ENCODE peak calls at places on chromosome 10, in seven cellular contexts. F, W, S, E, L, K and U are unnamed samples.

GRCh38 chr10:80365510-80365909 is 8.9 kb downstream of the DYDC2 start:
- DNase-seq in F (no peak), W (no peak), S (no peak), E (no peak), L (no peak), K (no peak), U (no peak)

GRCh38 chr10:94076325-94076841 is 82.7 kb downstream of the PLCE1 start:
- DNase-seq in F (no peak), W (no peak), S (no peak), E (no peak), L (no peak), K (no peak), U (no peak)

GRCh38 chr10:69638642-69639041 is 8.6 kb downstream of the FAM241B start:
- DNase-seq in F (no peak), W (no peak), S (no peak), E (no peak), L (no peak), K (no peak), U (no peak)

GRCh38 chr10:27713906-27714305 is 31.7 kb downstream of the MKX start:
- DNase-seq in F (no peak), W (no peak), S (no peak), E (no peak), L (no peak), K (no peak), U (no peak)

GRCh38 chr10:94308866-94309265 is 53.9 kb downstream of the NOC3L start:
- DNase-seq in F (no peak), W (no peak), S (no peak), E (no peak), L (no peak), K (no peak), U (no peak)

GRCh38 chr10:89975716-89976243 is 274.4 kb downstream of the KIF20B start:
- DNase-seq in F (no peak), W (no peak), S (no peak), E (no peak), L (no peak), K (no peak), U (no peak)

GRCh38 chr10:86257683-86258082 is 108.9 kb downstream of the GRID1 start:
- DNase-seq in F (no peak), W (no peak), S (no peak), E (no peak), L (no peak), K (no peak), U (no peak)

GRCh38 chr10:8913720-8914119 is 859.2 kb downstream of the GATA3 start:
- DNase-seq in F (no peak), W (no peak), S (no peak), E (no peak), L (no peak), K (no peak), U (no peak)

GRCh38 chr10:48603421-48604038 is 1.3 kb downstream of the ARHGAP22 start:
- DNase-seq in F (no peak), W (no peak), S (no peak), E (no peak), L (no peak), K (no peak), U (no peak)

GRCh38 chr10:70843333-70843732 is 27.6 kb downstream of the SGPL1 start:
- DNase-seq in F (no peak), W (no peak), S (no peak), E (no peak), L (no peak), K (no peak), U (no peak)

GRCh38 chr10:69080231-69080630 is 7.7 kb upstream of the SRGN start:
- DNase-seq in F (no peak), W (no peak), S (no peak), E (no peak), L (peak), K (no peak), U (no peak)

GRCh38 chr10:4527281-4527960 is 298.6 kb upstream of the AKR1E2 start:
- DNase-seq in F (no peak), W (no peak), S (no peak), E (no peak), L (no peak), K (no peak), U (no peak)

GRCh38 chr10:114638874-114639625 is 19.0 kb downstream of the ABLIM1 start:
- DNase-seq in F (no peak), W (no peak), S (no peak), E (no peak), L (peak), K (no peak), U (no peak)

GRCh38 chr10:29859521-29860130 is 199.8 kb downstream of the JCAD start:
- DNase-seq in F (no peak), W (no peak), S (no peak), E (no peak), L (no peak), K (no peak), U (no peak)

GRCh38 chr10:120841522-120842189 is 9.5 kb upstream of the WDR11 start:
- DNase-seq in F (no peak), W (peak), S (no peak), E (no peak), L (no peak), K (no peak), U (no peak)

GRCh38 chr10:71597821-71598498 is 121.6 kb downstream of the C10orf105 start:
- DNase-seq in F (peak), W (no peak), S (no peak), E (no peak), L (peak), K (no peak), U (peak)

GRCh38 chr10:17206210-17206709 is 4.8 kb upstream of the TRDMT1 start:
- DNase-seq in F (no peak), W (no peak), S (peak), E (no peak), L (no peak), K (peak), U (no peak)

GRCh38 chr10:43404675-43405221 is 4.2 kb downstream of the HNRNPF start:
- DNase-seq in F (no peak), W (no peak), S (peak), E (no peak), L (peak), K (no peak), U (no peak)

GRCh38 chr10:79072041-79072441 is 3.3 kb downstream of the ZMIZ1 start:
- DNase-seq in F (no peak), W (no peak), S (no peak), E (no peak), L (no peak), K (no peak), U (no peak)

GRCh38 chr10:69222157-69223027 is 2.3 kb downstream of the HKDC1 start:
- DNase-seq in F (no peak), W (peak), S (peak), E (no peak), L (peak), K (peak), U (no peak)

GRCh38 chr10:36254191-36254590 is 612.1 kb upstream of the FZD8 start:
- DNase-seq in F (peak), W (no peak), S (no peak), E (no peak), L (no peak), K (no peak), U (no peak)

GRCh38 chr10:106224676-106225075 is 939.8 kb downstream of the SORCS1 start:
- DNase-seq in F (no peak), W (no peak), S (no peak), E (no peak), L (no peak), K (no peak), U (no peak)

GRCh38 chr10:120966657-120967045 is 115.5 kb downstream of the WDR11 start:
- DNase-seq in F (no peak), W (no peak), S (no peak), E (no peak), L (no peak), K (no peak), U (no peak)

GRCh38 chr10:52106895-52107294 is 207.2 kb upstream of the DKK1 start:
- DNase-seq in F (no peak), W (no peak), S (no peak), E (no peak), L (no peak), K (no peak), U (no peak)

GRCh38 chr10:33363112-33363511 is 28.6 kb upstream of the NRP1 start:
- DNase-seq in F (no peak), W (no peak), S (no peak), E (no peak), L (no peak), K (no peak), U (no peak)

GRCh38 chr10:63627881-63628296 is 106.7 kb downstream of the REEP3 start:
- DNase-seq in F (no peak), W (no peak), S (no peak), E (no peak), L (peak), K (no peak), U (no peak)

GRCh38 chr10:109018892-109019507 is 904.3 kb downstream of the XPNPEP1 start:
- DNase-seq in F (no peak), W (no peak), S (no peak), E (no peak), L (peak), K (no peak), U (no peak)

GRCh38 chr10:77605466-77605865 is 32.1 kb downstream of the KCNMA1 start:
- DNase-seq in F (no peak), W (no peak), S (no peak), E (no peak), L (no peak), K (no peak), U (no peak)

GRCh38 chr10:1089017-1089689 is 33.0 kb downstream of the WDR37 start:
- DNase-seq in F (no peak), W (no peak), S (no peak), E (no peak), L (no peak), K (no peak), U (no peak)

GRCh38 chr10:17249820-17250219 is 21.8 kb downstream of the VIM start:
- DNase-seq in F (no peak), W (no peak), S (no peak), E (no peak), L (peak), K (no peak), U (no peak)

GRCh38 chr10:48219194-48219593 is 55.3 kb downstream of the FRMPD2 start:
- DNase-seq in F (no peak), W (no peak), S (no peak), E (no peak), L (no peak), K (no peak), U (no peak)

GRCh38 chr10:89637108-89637507 is 7.9 kb downstream of the PANK1 start:
- DNase-seq in F (no peak), W (no peak), S (no peak), E (no peak), L (peak), K (no peak), U (no peak)

GRCh38 chr10:48251525-48252353 is 22.8 kb downstream of the FRMPD2 start:
- DNase-seq in F (no peak), W (no peak), S (no peak), E (no peak), L (no peak), K (no peak), U (no peak)

GRCh38 chr10:129531195-129531968 is 64.3 kb downstream of the MGMT start:
- DNase-seq in F (no peak), W (no peak), S (no peak), E (no peak), L (no peak), K (no peak), U (no peak)

GRCh38 chr10:89776665-89777064 is 75.3 kb downstream of the KIF20B start:
- DNase-seq in F (no peak), W (no peak), S (no peak), E (no peak), L (no peak), K (no peak), U (no peak)